ENCODE peak calls at places on chromosomes 6 and 20, in four cellular contexts. P is A549, X is fibroblast of lung, Q is heart left ventricle. V is an unnamed sample.

GRCh38 chr20:45489083-45489531 is 19.6 kb downstream of the WFDC2 start:
- DNase-seq in Q (no peak), X (peak; percentile 21), P (no peak), V (no peak)

GRCh38 chr6:11681770-11682169 is 96.8 kb downstream of the ADTRP start:
- DNase-seq in X (no peak), Q (no peak), P (no peak), V (no peak)

GRCh38 chr6:138815797-138816528 is 20.1 kb downstream of the ECT2L start:
- DNase-seq in P (peak; percentile 54), Q (no peak), X (peak; percentile 66), V (no peak)

GRCh38 chr20:4233520-4233919 is 218.2 kb upstream of the RNF24 start:
- DNase-seq in X (no peak), Q (no peak), P (no peak), V (no peak)

GRCh38 chr6:33995873-33996475 is 149.9 kb downstream of the GRM4 start:
- DNase-seq in P (no peak), Q (no peak), X (no peak), V (no peak)

GRCh38 chr20:52832151-52832550 is 140.0 kb upstream of the TSHZ2 start:
- DNase-seq in X (no peak), Q (no peak), P (no peak), V (no peak)

GRCh38 chr6:137033828-137034227 is 10.9 kb downstream of the IL20RA start:
- DNase-seq in P (no peak), X (peak; percentile 76), Q (no peak), V (no peak)

GRCh38 chr6:2883673-2884072 is 19.4 kb downstream of the SERPINB9 start:
- DNase-seq in X (no peak), P (no peak), Q (no peak), V (no peak)

GRCh38 chr20:52083627-52084232 is 107.8 kb downstream of the ZFP64 start:
- DNase-seq in P (peak; percentile 69), X (peak; percentile 52), Q (peak; percentile 45), V (peak; percentile 33)

GRCh38 chr6:151399679-151400078 is 8.3 kb upstream of the ZBTB2 start:
- DNase-seq in X (peak; percentile 50), P (no peak), Q (no peak), V (no peak)

GRCh38 chr6:158026054-158026900 is 44.6 kb downstream of the SYNJ2 start:
- DNase-seq in X (peak; percentile 99), P (peak; percentile 93), Q (peak; percentile 85), V (peak; percentile 77)

GRCh38 chr6:89985744-89986493 is 91.7 kb downstream of the GJA10 start:
- DNase-seq in P (no peak), X (peak; percentile 97), Q (peak; percentile 42), V (no peak)

GRCh38 chr6:157240059-157240959 is 83.0 kb downstream of the TMEM242 start:
- DNase-seq in Q (peak; percentile 63), X (peak; percentile 71), P (no peak), V (no peak)

GRCh38 chr6:110055387-110055735 is 77.2 kb downstream of the GPR6 start:
- DNase-seq in P (no peak), Q (no peak), X (no peak), V (no peak)

GRCh38 chr6:47767102-47767501 is 14.7 kb upstream of the OPN5 start:
- DNase-seq in Q (no peak), X (no peak), P (no peak), V (no peak)

GRCh38 chr6:23420659-23421350 is 705.2 kb upstream of the NRSN1 start:
- DNase-seq in X (no peak), Q (no peak), P (no peak), V (no peak)

GRCh38 chr6:37303891-37304503 is 46.1 kb upstream of the TMEM217 start:
- DNase-seq in Q (no peak), X (peak; percentile 34), P (peak; percentile 35), V (no peak)

GRCh38 chr6:105545947-105546710 is 143.2 kb upstream of the PREP start:
- DNase-seq in P (peak; percentile 75), Q (no peak), X (peak; percentile 81), V (no peak)

GRCh38 chr6:157984686-157985225 is 3.1 kb downstream of the SYNJ2 start:
- DNase-seq in Q (no peak), X (peak; percentile 58), P (no peak), V (no peak)

GRCh38 chr6:157438611-157439109 is 57.7 kb downstream of the ZDHHC14 start:
- DNase-seq in X (peak; percentile 67), Q (no peak), P (no peak), V (no peak)

GRCh38 chr20:32481311-32482103 is 103.6 kb downstream of the NOL4L start:
- DNase-seq in Q (no peak), P (no peak), X (no peak), V (no peak)

GRCh38 chr6:34022873-34023255 is 123.0 kb downstream of the GRM4 start:
- DNase-seq in X (no peak), P (no peak), Q (no peak), V (no peak)

GRCh38 chr20:57610261-57610952 is 9.8 kb downstream of the ZBP1 start:
- DNase-seq in P (no peak), Q (peak; percentile 8), X (no peak), V (no peak)

GRCh38 chr20:34922654-34923381 is 32.8 kb downstream of the GSS start:
- DNase-seq in P (peak; percentile 60), Q (no peak), X (peak; percentile 85), V (no peak)

GRCh38 chr6:33278392-33278741 is 1.4 kb downstream of the B3GALT4 start:
- DNase-seq in Q (no peak), P (no peak), X (no peak), V (no peak)

GRCh38 chr20:62928246-62928939 is 2.1 kb upstream of the DIDO1 start:
- DNase-seq in P (no peak), Q (no peak), X (no peak), V (no peak)

GRCh38 chr6:8481727-8482126 is 46.4 kb upstream of the SLC35B3 start:
- DNase-seq in Q (no peak), X (no peak), P (peak; percentile 0), V (no peak)

GRCh38 chr20:57330998-57331397 is 1.4 kb downstream of the SPO11 start:
- DNase-seq in Q (no peak), P (no peak), X (no peak), V (no peak)

GRCh38 chr6:151773382-151773781 is 34.1 kb upstream of the ESR1 start:
- DNase-seq in P (no peak), Q (no peak), X (no peak), V (no peak)

GRCh38 chr6:8627085-8627861 is 191.9 kb upstream of the SLC35B3 start:
- DNase-seq in X (peak; percentile 58), Q (no peak), P (peak; percentile 1), V (no peak)

GRCh38 chr6:19988555-19988954 is 151.4 kb downstream of the ID4 start:
- DNase-seq in X (peak; percentile 17), P (no peak), Q (no peak), V (no peak)

GRCh38 chr6:159594750-159595117 is 98.3 kb downstream of the SOD2 start:
- DNase-seq in P (peak; percentile 10), Q (no peak), X (peak; percentile 86), V (no peak)

GRCh38 chr6:1247894-1248293 is 64.0 kb upstream of the FOXQ1 start:
- DNase-seq in P (no peak), Q (no peak), X (no peak), V (no peak)

DNA sequence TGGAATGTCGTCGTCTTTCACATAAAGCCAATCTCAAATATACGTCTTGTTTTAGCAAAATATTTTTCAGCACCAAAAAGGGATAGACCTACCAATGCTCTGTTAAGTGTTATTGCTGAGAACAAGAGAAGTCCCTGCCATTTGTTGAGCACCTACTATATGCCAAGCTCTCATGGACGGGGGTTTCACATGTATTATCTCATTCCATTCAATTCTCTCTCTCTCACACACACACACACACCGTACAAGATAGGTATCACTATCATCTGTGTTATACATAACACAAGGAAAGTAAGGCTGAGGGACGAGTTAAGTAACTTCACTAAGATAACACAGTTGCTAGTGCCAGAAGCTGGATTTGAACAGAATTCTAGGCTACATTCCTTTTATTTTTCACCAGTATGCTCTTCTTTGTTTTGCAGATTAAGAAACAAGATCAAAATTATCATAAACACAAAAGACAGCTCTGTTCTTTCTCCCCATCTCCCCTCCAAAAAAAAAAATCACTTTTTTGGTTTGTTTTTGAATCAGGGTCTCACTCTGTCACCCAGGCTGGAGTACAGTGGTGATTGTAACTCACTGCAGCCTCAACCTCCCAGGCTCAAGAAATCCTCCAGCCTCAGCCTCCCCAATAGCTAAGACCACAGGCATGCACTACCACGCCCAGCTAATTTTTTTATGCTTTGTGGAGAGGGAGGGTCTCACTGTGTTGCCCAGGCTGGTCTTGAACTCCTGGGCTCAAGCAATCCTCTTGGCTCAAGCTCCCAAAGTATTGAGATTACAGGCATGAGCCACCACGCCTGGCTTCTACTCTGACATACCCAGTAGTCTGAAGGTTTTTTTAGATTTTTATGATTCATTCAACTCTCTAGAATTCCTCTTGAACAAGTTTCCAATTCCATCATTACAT is 1.0 kb upstream of the ARHGAP18 start:
- DNase-seq in P (no peak), X (no peak), Q (no peak), V (no peak)
- TF ChIP-seq CTCF in P (no peak), X (no peak), Q (no peak), V (no peak)

DNA sequence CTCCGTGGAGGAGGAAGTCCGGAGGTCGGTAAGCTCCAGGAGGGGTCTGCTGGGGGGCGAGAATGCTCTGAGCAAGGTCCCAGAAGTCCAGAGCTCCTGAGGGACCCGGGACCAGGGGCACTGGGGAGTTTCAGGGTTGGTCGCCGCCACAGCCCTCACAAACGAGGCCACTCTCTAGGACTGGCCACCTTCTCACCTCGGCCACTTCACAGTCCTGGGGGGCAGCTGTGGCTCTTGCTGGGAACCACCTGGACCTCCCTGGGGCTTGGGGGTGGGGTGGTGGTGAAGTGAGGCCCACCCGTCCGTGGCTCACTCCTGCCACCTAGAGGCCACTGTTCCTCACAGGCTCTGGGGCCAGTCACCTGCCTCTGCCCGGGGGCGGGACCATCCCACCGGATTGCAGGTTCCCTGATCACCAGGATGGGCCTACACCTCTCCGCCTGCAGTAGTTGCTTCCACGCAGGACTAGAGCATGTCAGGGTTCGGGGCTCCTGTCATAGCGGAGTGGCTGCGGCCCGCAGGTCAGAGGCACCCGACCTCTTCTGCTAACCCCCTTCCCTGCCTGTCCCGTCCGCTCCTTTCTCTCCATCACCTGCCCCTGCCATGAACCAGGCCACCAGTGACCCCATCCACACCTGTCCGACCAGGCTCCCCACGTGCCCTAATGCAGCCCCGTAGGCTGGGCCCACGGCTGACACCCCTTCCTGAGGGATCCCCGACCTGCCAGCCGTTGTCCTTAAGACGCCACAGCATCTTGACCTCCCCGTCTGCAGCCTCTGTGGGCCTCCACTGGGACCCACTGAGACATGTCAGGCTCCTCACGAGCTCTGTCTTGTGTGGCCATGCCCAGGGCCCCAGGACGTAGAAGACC is 5.1 kb upstream of the TCEA2 start:
- DNase-seq in X (no peak), P (peak; percentile 69), Q (peak; percentile 83), V (peak; percentile 81)
- TF ChIP-seq CTCF in X (peak; percentile 59), P (peak; percentile 74), Q (peak; percentile 80), V (peak; percentile 23)

GRCh38 chr6:27406085-27406484 is 17.5 kb downstream of the ZNF391 start:
- DNase-seq in P (no peak), X (no peak), Q (no peak), V (no peak)
- TF ChIP-seq CTCF in P (no peak), X (no peak), Q (no peak), V (no peak)

DNA sequence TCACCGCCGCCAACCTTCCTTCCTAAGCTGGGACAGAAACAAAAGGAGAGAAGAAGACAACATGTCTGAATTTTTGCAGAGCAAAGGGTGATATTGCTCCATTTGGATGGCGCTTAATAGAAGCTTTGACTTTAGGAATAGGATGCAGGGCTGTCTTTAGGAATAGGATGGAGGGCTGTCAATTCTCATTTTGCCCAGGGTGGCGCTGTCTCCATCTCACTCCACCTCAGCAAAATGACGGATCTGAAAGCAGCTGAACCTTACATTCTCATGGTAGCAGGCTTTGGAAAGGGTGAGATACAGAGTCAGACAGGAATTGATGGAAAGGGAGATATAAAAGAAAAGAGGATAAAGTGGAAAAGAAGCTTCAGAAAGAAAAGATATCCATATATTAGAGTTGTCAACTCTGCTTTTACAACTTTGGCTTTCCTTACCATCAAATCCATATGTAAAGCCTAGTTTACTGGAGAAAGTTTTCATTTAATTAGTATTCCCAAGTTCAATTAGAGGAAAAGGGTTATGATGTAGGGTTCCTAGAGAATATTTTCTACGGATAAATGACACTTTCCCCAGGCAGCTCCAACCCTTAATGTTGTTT is 2.4 kb downstream of the MTCL3 start:
- DNase-seq in Q (no peak), P (peak; percentile 55), X (no peak), V (no peak)
- TF ChIP-seq CTCF in Q (peak; percentile 16), P (peak; percentile 63), X (peak; percentile 49), V (no peak)